ENCODE peak calls at places on chromosomes 16 and 17, in eight cellular contexts. One of them, this sample, is unnamed.

GRCh38 chr16:23835390-23836077 is at the start of gene PRKCB:
- DNase-seq in mucosa of descending colon: peak; percentile 91
- DNase-seq in A549: peak; percentile 58
- DNase-seq in cardiac muscle cell: peak; percentile 63
- DNase-seq in GM13977: peak; percentile 97
- DNase-seq in AG09309: no peak
- DNase-seq in WERI-Rb-1: peak; percentile 67
- DNase-seq in lower lobe of right lung: peak; percentile 89
- DNase-seq in this sample: no peak

GRCh38 chr16:19119564-19119963 is 5.8 kb downstream of the ITPRIPL2 start:
- DNase-seq in lower lobe of right lung: no peak
- DNase-seq in cardiac muscle cell: peak; percentile 83
- DNase-seq in A549: no peak
- DNase-seq in WERI-Rb-1: no peak
- DNase-seq in GM13977: no peak
- DNase-seq in AG09309: peak; percentile 82
- DNase-seq in mucosa of descending colon: no peak
- DNase-seq in this sample: peak; percentile 83

GRCh38 chr16:11201498-11202259 is 54.3 kb downstream of the SOCS1 start:
- DNase-seq in AG09309: peak; percentile 37
- DNase-seq in cardiac muscle cell: peak; percentile 72
- DNase-seq in lower lobe of right lung: no peak
- DNase-seq in WERI-Rb-1: no peak
- DNase-seq in GM13977: no peak
- DNase-seq in mucosa of descending colon: no peak
- DNase-seq in A549: peak; percentile 36
- DNase-seq in this sample: peak; percentile 93

GRCh38 chr17:40086150-40087044 is 14.0 kb downstream of the NR1D1 start:
- DNase-seq in lower lobe of right lung: peak; percentile 69
- DNase-seq in GM13977: peak; percentile 84
- DNase-seq in WERI-Rb-1: peak; percentile 83
- DNase-seq in AG09309: no peak
- DNase-seq in A549: peak; percentile 85
- DNase-seq in cardiac muscle cell: peak; percentile 63
- DNase-seq in mucosa of descending colon: peak; percentile 67
- DNase-seq in this sample: no peak

GRCh38 chr16:10979717-10980601 is 35.6 kb downstream of the CLEC16A start:
- DNase-seq in cardiac muscle cell: peak; percentile 84
- DNase-seq in GM13977: no peak
- DNase-seq in WERI-Rb-1: no peak
- DNase-seq in lower lobe of right lung: peak; percentile 60
- DNase-seq in A549: no peak
- DNase-seq in AG09309: no peak
- DNase-seq in mucosa of descending colon: no peak
- DNase-seq in this sample: peak; percentile 57

GRCh38 chr17:5042152-5043022 is 7.2 kb upstream of the SLC52A1 start:
- DNase-seq in GM13977: no peak
- DNase-seq in WERI-Rb-1: no peak
- DNase-seq in lower lobe of right lung: no peak
- DNase-seq in A549: no peak
- DNase-seq in AG09309: no peak
- DNase-seq in mucosa of descending colon: peak; percentile 48
- DNase-seq in cardiac muscle cell: no peak
- DNase-seq in this sample: no peak

GRCh38 chr16:11946433-11946832 is 4.6 kb upstream of the NPIPB2 start:
- DNase-seq in AG09309: peak; percentile 5
- DNase-seq in A549: no peak
- DNase-seq in GM13977: no peak
- DNase-seq in lower lobe of right lung: no peak
- DNase-seq in mucosa of descending colon: no peak
- DNase-seq in WERI-Rb-1: no peak
- DNase-seq in cardiac muscle cell: peak; percentile 16
- DNase-seq in this sample: no peak

GRCh38 chr17:60086822-60087591 is 8.3 kb upstream of the HEATR6 start:
- DNase-seq in WERI-Rb-1: peak; percentile 22
- DNase-seq in cardiac muscle cell: peak; percentile 38
- DNase-seq in A549: no peak
- DNase-seq in GM13977: no peak
- DNase-seq in lower lobe of right lung: peak; percentile 78
- DNase-seq in mucosa of descending colon: no peak
- DNase-seq in AG09309: no peak
- DNase-seq in this sample: peak; percentile 74

GRCh38 chr17:17387461-17388362 is 84.5 kb downstream of the NT5M start:
- DNase-seq in AG09309: no peak
- DNase-seq in A549: peak; percentile 75
- DNase-seq in WERI-Rb-1: peak; percentile 86
- DNase-seq in lower lobe of right lung: peak; percentile 69
- DNase-seq in GM13977: no peak
- DNase-seq in mucosa of descending colon: peak; percentile 76
- DNase-seq in cardiac muscle cell: no peak
- DNase-seq in this sample: no peak

GRCh38 chr17:57444632-57445031 is 188.3 kb downstream of the MSI2 start:
- DNase-seq in A549: no peak
- DNase-seq in lower lobe of right lung: no peak
- DNase-seq in mucosa of descending colon: no peak
- DNase-seq in cardiac muscle cell: no peak
- DNase-seq in GM13977: no peak
- DNase-seq in AG09309: no peak
- DNase-seq in WERI-Rb-1: peak; percentile 45
- DNase-seq in this sample: no peak

GRCh38 chr16:7482596-7483290 is 150.1 kb downstream of the RBFOX1 start:
- DNase-seq in GM13977: no peak
- DNase-seq in mucosa of descending colon: no peak
- DNase-seq in AG09309: no peak
- DNase-seq in cardiac muscle cell: no peak
- DNase-seq in WERI-Rb-1: no peak
- DNase-seq in A549: no peak
- DNase-seq in lower lobe of right lung: no peak
- DNase-seq in this sample: no peak

GRCh38 chr16:19130852-19131808 is 17.4 kb downstream of the ITPRIPL2 start:
- DNase-seq in mucosa of descending colon: no peak
- DNase-seq in WERI-Rb-1: peak; percentile 55
- DNase-seq in A549: no peak
- DNase-seq in cardiac muscle cell: peak; percentile 80
- DNase-seq in GM13977: peak; percentile 13
- DNase-seq in AG09309: no peak
- DNase-seq in lower lobe of right lung: peak; percentile 51
- DNase-seq in this sample: peak; percentile 39

GRCh38 chr16:67101301-67101675 is 8.5 kb upstream of the PHAF1 start:
- DNase-seq in GM13977: no peak
- DNase-seq in cardiac muscle cell: no peak
- DNase-seq in AG09309: no peak
- DNase-seq in WERI-Rb-1: no peak
- DNase-seq in mucosa of descending colon: no peak
- DNase-seq in A549: no peak
- DNase-seq in lower lobe of right lung: no peak
- DNase-seq in this sample: peak; percentile 45

GRCh38 chr16:67098599-67098998 is 11.1 kb upstream of the PHAF1 start:
- DNase-seq in cardiac muscle cell: no peak
- DNase-seq in WERI-Rb-1: no peak
- DNase-seq in A549: no peak
- DNase-seq in AG09309: no peak
- DNase-seq in lower lobe of right lung: no peak
- DNase-seq in GM13977: no peak
- DNase-seq in mucosa of descending colon: no peak
- DNase-seq in this sample: no peak

GRCh38 chr16:67104061-67104460 is 5.7 kb upstream of the PHAF1 start:
- DNase-seq in cardiac muscle cell: peak; percentile 54
- DNase-seq in lower lobe of right lung: no peak
- DNase-seq in A549: no peak
- DNase-seq in WERI-Rb-1: peak; percentile 44
- DNase-seq in GM13977: no peak
- DNase-seq in AG09309: no peak
- DNase-seq in mucosa of descending colon: peak; percentile 28
- DNase-seq in this sample: no peak

GRCh38 chr16:67101683-67102082 is 8.1 kb upstream of the PHAF1 start:
- DNase-seq in cardiac muscle cell: no peak
- DNase-seq in GM13977: no peak
- DNase-seq in mucosa of descending colon: no peak
- DNase-seq in lower lobe of right lung: no peak
- DNase-seq in AG09309: no peak
- DNase-seq in A549: no peak
- DNase-seq in WERI-Rb-1: no peak
- DNase-seq in this sample: peak; percentile 46

GRCh38 chr16:67100569-67101300 is 9.0 kb upstream of the PHAF1 start:
- DNase-seq in AG09309: no peak
- DNase-seq in lower lobe of right lung: no peak
- DNase-seq in cardiac muscle cell: peak; percentile 53
- DNase-seq in GM13977: peak; percentile 62
- DNase-seq in mucosa of descending colon: no peak
- DNase-seq in A549: peak; percentile 49
- DNase-seq in WERI-Rb-1: no peak
- DNase-seq in this sample: peak; percentile 48
- TF ChIP-seq CTCF in AG09309: peak; percentile 36
- TF ChIP-seq CTCF in lower lobe of right lung: no peak
- TF ChIP-seq CTCF in cardiac muscle cell: peak; percentile 36
- TF ChIP-seq CTCF in GM13977: peak; percentile 37
- TF ChIP-seq CTCF in mucosa of descending colon: no peak
- TF ChIP-seq CTCF in A549: peak; percentile 60
- TF ChIP-seq CTCF in WERI-Rb-1: no peak
- TF ChIP-seq CTCF in this sample: peak; percentile 78

DNA sequence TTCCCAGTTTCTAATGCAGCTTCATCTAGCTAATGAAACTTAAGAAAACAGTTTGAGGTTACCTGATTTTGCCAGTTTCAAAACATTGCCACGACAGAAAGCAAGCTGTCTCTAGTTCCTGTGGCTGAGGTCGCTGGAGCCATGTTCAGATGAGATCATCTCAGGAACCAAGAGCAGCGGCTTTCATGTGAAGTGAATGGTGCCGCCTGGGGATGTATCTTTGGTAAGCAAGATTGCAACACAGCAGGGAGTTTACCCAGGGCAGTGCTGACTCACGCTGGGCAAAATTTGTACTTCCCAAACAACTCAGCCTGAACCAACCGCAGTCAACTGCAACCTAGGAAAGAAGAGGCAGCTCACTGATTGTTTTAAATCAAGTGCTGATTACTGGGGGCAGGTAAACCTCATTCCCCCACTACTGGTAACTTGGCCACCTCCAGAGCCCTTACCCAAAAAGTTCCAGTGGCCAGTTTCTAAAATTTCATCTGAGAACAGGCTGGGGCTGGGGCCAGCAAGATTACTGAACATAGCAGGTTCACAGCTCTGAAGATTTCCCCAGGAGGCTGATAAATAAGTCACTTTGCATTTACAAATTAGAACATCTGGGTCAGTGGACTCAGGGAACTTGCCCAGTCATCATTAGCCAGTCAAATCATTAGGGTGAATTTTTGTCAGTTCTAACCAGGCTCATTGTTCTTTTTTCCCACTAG is at the start of gene RFFL:
- DNase-seq in AG09309: peak; percentile 93
- DNase-seq in lower lobe of right lung: peak; percentile 89
- DNase-seq in mucosa of descending colon: peak; percentile 90
- DNase-seq in GM13977: peak; percentile 77
- DNase-seq in A549: peak; percentile 99
- DNase-seq in cardiac muscle cell: peak; percentile 98
- DNase-seq in WERI-Rb-1: peak; percentile 60
- DNase-seq in this sample: peak; percentile 98
- TF ChIP-seq CTCF in AG09309: no peak
- TF ChIP-seq CTCF in lower lobe of right lung: no peak
- TF ChIP-seq CTCF in mucosa of descending colon: no peak
- TF ChIP-seq CTCF in GM13977: peak; percentile 24
- TF ChIP-seq CTCF in A549: no peak
- TF ChIP-seq CTCF in cardiac muscle cell: peak; percentile 26
- TF ChIP-seq CTCF in WERI-Rb-1: peak; percentile 38
- TF ChIP-seq CTCF in this sample: no peak

DNA sequence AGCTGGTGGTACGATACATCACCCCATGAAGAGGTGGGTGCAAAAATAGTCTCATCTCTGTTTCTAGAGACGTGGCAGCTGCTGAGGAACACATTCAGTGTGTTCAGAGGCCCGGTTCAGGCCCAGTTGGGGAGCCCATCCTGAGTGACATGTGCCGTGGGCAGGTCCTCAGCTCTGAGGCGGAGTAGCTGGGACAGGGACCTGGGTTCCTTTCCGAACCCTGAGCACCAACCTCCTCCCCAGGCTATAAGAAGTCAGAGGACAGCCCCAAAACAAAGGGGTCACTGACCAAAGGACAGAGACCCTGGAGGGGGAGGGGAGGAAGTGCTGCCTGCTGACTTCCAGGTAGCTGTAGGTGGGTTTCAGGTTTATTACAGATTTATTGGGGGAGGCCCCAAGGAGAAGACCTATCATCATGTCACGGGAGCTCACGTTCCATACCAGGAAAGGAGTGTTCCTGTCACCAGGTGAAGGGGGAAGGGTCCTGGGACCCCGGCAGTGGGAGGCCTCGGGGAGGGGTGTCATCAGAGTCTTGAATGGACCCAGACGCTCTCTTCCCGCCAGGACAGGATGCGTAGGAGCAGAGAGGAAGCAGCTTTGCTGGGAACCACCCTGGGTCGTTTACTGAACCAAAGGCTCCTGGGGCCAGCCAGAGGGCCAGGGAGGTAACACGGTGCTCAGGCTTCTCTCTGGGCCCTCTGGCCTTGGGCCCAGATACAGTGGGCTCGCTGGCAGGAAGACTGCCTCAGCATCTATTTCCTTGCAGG is 4.9 kb downstream of the LDHD start:
- DNase-seq in lower lobe of right lung: peak; percentile 63
- DNase-seq in AG09309: no peak
- DNase-seq in A549: no peak
- DNase-seq in WERI-Rb-1: no peak
- DNase-seq in cardiac muscle cell: no peak
- DNase-seq in mucosa of descending colon: no peak
- DNase-seq in GM13977: no peak
- DNase-seq in this sample: no peak
- TF ChIP-seq CTCF in lower lobe of right lung: peak; percentile 19
- TF ChIP-seq CTCF in AG09309: no peak
- TF ChIP-seq CTCF in A549: no peak
- TF ChIP-seq CTCF in WERI-Rb-1: no peak
- TF ChIP-seq CTCF in cardiac muscle cell: no peak
- TF ChIP-seq CTCF in mucosa of descending colon: no peak
- TF ChIP-seq CTCF in GM13977: no peak
- TF ChIP-seq CTCF in this sample: peak; percentile 33

GRCh38 chr16:80846275-80847013 is 42.0 kb upstream of the CDYL2 start:
- DNase-seq in AG09309: no peak
- DNase-seq in lower lobe of right lung: no peak
- DNase-seq in A549: no peak
- DNase-seq in mucosa of descending colon: no peak
- DNase-seq in WERI-Rb-1: no peak
- DNase-seq in GM13977: no peak
- DNase-seq in cardiac muscle cell: no peak
- DNase-seq in this sample: no peak

DNA sequence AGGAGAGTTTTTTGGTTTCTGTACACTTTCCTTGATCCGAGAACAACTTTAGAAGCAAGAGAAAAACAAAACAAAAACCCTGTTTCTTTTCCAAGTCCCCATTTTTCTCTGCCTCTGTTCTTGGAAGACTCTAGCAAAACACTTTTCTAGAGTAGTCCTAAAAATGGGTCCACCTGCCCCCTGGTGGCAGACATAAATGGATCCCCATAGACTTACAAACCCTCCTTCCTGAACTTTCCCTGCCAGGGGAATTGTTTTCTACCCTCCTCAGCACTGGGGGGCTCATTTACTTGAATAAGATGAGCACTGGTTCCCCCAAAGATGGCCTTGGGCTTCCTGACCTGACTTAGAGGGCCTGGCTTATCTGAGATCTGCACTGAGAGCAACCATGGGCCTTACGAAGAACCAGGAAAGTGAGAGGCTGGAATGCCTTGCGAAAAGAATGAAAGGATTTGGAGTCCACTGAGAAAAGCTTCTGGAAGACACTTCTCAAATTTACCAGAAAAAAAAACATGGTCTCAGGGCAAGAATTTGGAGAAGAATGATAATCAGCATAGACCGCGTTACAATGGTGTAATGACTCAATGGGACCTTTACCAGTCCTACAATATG is 48.0 kb upstream of the CDYL2 start:
- DNase-seq in AG09309: no peak
- DNase-seq in A549: peak; percentile 28
- DNase-seq in mucosa of descending colon: peak; percentile 25
- DNase-seq in lower lobe of right lung: no peak
- DNase-seq in cardiac muscle cell: peak; percentile 27
- DNase-seq in GM13977: peak; percentile 23
- DNase-seq in WERI-Rb-1: peak; percentile 6
- DNase-seq in this sample: peak; percentile 21
- TF ChIP-seq CTCF in AG09309: peak; percentile 53
- TF ChIP-seq CTCF in A549: peak; percentile 34
- TF ChIP-seq CTCF in mucosa of descending colon: no peak
- TF ChIP-seq CTCF in lower lobe of right lung: peak; percentile 28
- TF ChIP-seq CTCF in cardiac muscle cell: peak; percentile 48
- TF ChIP-seq CTCF in GM13977: peak; percentile 59
- TF ChIP-seq CTCF in WERI-Rb-1: peak; percentile 20
- TF ChIP-seq CTCF in this sample: peak; percentile 82